ENCODE peak calls at places on chromosomes 6 and 20, in seven cellular contexts. T, O, U, S, H, E and L are unnamed samples.

GRCh38 chr20:44911264-44911921 is 1.5 kb downstream of the PABPC1L start:
- DNase-seq in E (peak; percentile 88), T (no peak), U (no peak), H (peak; percentile 83), S (peak; percentile 74), O (peak; percentile 47), L (peak; percentile 63)

GRCh38 chr6:121437861-121438651 is 2.6 kb downstream of the GJA1 start:
- DNase-seq in U (no peak), E (peak; percentile 60), H (peak; percentile 26), T (no peak), O (peak; percentile 23), S (peak; percentile 87), L (peak; percentile 72)

GRCh38 chr20:7704021-7704420 is 236.2 kb downstream of the HAO1 start:
- DNase-seq in O (no peak), S (no peak), H (no peak), T (no peak), E (no peak), U (no peak), L (no peak)

GRCh38 chr6:169752074-169752623 is 727 bp downstream of the ERMARD start:
- DNase-seq in E (peak; percentile 3), T (no peak), H (no peak), U (no peak), S (peak; percentile 29), O (no peak), L (no peak)

GRCh38 chr20:53903652-53903987 is 166.8 kb downstream of the BCAS1 start:
- DNase-seq in H (no peak), S (peak; percentile 52), E (peak; percentile 36), U (no peak), O (no peak), T (no peak), L (no peak)

GRCh38 chr20:61510778-61511330 is 258.8 kb downstream of the CDH4 start:
- DNase-seq in S (no peak), E (no peak), O (no peak), H (no peak), U (no peak), T (no peak), L (no peak)

GRCh38 chr6:163782436-163783003 is 368.0 kb downstream of the QKI start:
- DNase-seq in O (no peak), U (no peak), S (no peak), T (no peak), E (no peak), H (no peak), L (no peak)

GRCh38 chr6:10215711-10216110 is 199.2 kb downstream of the TFAP2A start:
- DNase-seq in T (no peak), S (no peak), H (no peak), O (no peak), E (no peak), U (no peak), L (no peak)